ENCODE peak calls at places on chromosomes 7 and 10, in five cellular contexts. J is K562, Z is HepG2, N is GM12878, X is SK-N-SH. V is an unnamed sample.
A peak's percentile ranks its signal among the peaks of the same experiment; 100 is the strongest.

GRCh38 chr10:129161184-129161583 is 305.9 kb upstream of the MGMT start:
- DNase-seq in J (no peak), Z (no peak), N (no peak), X (no peak), V (no peak)

GRCh38 chr7:36625247-36625646 is 99.0 kb downstream of the AOAH start:
- DNase-seq in J (no peak), Z (no peak), N (no peak), X (no peak), V (no peak)

GRCh38 chr7:29394321-29394720 is 169.3 kb upstream of the PRR15 start:
- DNase-seq in J (no peak), Z (no peak), N (no peak), X (no peak), V (no peak)

GRCh38 chr7:102396710-102397019 is 502 bp downstream of the PRKRIP1 start:
- DNase-seq in J (no peak), Z (no peak), N (no peak), X (peak; percentile 35), V (no peak)

GRCh38 chr10:88071814-88072380 is 208.5 kb downstream of the PTEN start:
- DNase-seq in J (no peak), Z (no peak), N (no peak), X (no peak), V (no peak)

GRCh38 chr10:5234106-5234877 is 37.7 kb downstream of the AKR1C4 start:
- DNase-seq in J (no peak), Z (peak; percentile 91), N (no peak), X (no peak), V (no peak)

GRCh38 chr7:158275711-158276413 is 311.8 kb downstream of the PTPRN2 start:
- DNase-seq in J (no peak), Z (no peak), N (no peak), X (no peak), V (no peak)

GRCh38 chr10:29908977-29909376 is 150.4 kb downstream of the JCAD start:
- DNase-seq in J (no peak), Z (no peak), N (no peak), X (no peak), V (no peak)

GRCh38 chr7:116500071-116500853 is 724 bp downstream of the CAV2 start:
- DNase-seq in J (peak; percentile 55), Z (no peak), N (no peak), X (peak; percentile 19), V (peak; percentile 9)

GRCh38 chr10:6109444-6109775 is 20.6 kb downstream of the RBM17 start:
- DNase-seq in J (no peak), Z (no peak), N (no peak), X (no peak), V (no peak)

GRCh38 chr7:78398576-78398975 is 600.0 kb downstream of the PHTF2 start:
- DNase-seq in J (no peak), Z (no peak), N (no peak), X (no peak), V (no peak)

GRCh38 chr7:7962851-7963250 is 5.7 kb upstream of the GLCCI1 start:
- DNase-seq in J (no peak), Z (no peak), N (no peak), X (no peak), V (no peak)

GRCh38 chr10:63711361-63711760 is 190.2 kb downstream of the REEP3 start:
- DNase-seq in J (no peak), Z (no peak), N (no peak), X (no peak), V (no peak)

GRCh38 chr10:86265877-86266259 is 100.7 kb downstream of the GRID1 start:
- DNase-seq in J (no peak), Z (no peak), N (no peak), X (no peak), V (no peak)

GRCh38 chr10:6145414-6145978 is 56.7 kb downstream of the RBM17 start:
- DNase-seq in J (no peak), Z (no peak), N (no peak), X (peak; percentile 73), V (no peak)

GRCh38 chr10:11160982-11161554 is 143.4 kb downstream of the CELF2 start:
- DNase-seq in J (no peak), Z (no peak), N (no peak), X (no peak), V (no peak)

GRCh38 chr7:34211003-34211402 is 305.7 kb downstream of the BMPER start:
- DNase-seq in J (no peak), Z (no peak), N (no peak), X (no peak), V (no peak)

GRCh38 chr10:118939216-118940007 is 90.1 kb upstream of the NANOS1 start:
- DNase-seq in J (no peak), Z (no peak), N (no peak), X (no peak), V (no peak)

GRCh38 chr7:101564778-101565211 is 64.3 kb downstream of the MYL10 start:
- DNase-seq in J (peak; percentile 8), Z (peak; percentile 15), N (no peak), X (peak; percentile 72), V (no peak)

GRCh38 chr7:34361663-34362250 is 296.3 kb upstream of the NPSR1 start:
- DNase-seq in J (no peak), Z (no peak), N (no peak), X (no peak), V (no peak)

GRCh38 chr10:103551619-103552602 is 58.4 kb downstream of the NEURL1 start:
- DNase-seq in J (no peak), Z (no peak), N (no peak), X (peak; percentile 66), V (no peak)

GRCh38 chr10:44258460-44259089 is 126.3 kb downstream of the CXCL12 start:
- DNase-seq in J (no peak), Z (no peak), N (no peak), X (no peak), V (no peak)

GRCh38 chr10:114859227-114859626 is 37.6 kb downstream of the FHIP2A start:
- DNase-seq in J (no peak), Z (no peak), N (no peak), X (no peak), V (no peak)

GRCh38 chr7:12685550-12685949 is 1.9 kb upstream of the ARL4A start:
- DNase-seq in J (no peak), Z (no peak), N (no peak), X (peak; percentile 27), V (peak; percentile 7)

GRCh38 chr7:74083117-74083876 is at the start of gene LIMK1:
- DNase-seq in J (peak; percentile 99), Z (peak; percentile 62), N (no peak), X (peak; percentile 100), V (peak; percentile 95)

GRCh38 chr7:66423729-66424128 is 205.0 kb upstream of the KCTD7 start:
- DNase-seq in J (no peak), Z (no peak), N (no peak), X (no peak), V (no peak)

GRCh38 chr7:76998263-76998666 is 33.9 kb downstream of the SPDYE17 start:
- DNase-seq in J (peak; percentile 8), Z (no peak), N (no peak), X (peak; percentile 32), V (peak; percentile 3)

GRCh38 chr10:101367569-101368453 is 13.8 kb downstream of the BTRC start:
- DNase-seq in J (peak; percentile 28), Z (no peak), N (no peak), X (no peak), V (no peak)

GRCh38 chr7:117612637-117613036 is 132.8 kb downstream of the CFTR start:
- DNase-seq in J (no peak), Z (no peak), N (no peak), X (no peak), V (no peak)

GRCh38 chr10:88244781-88245350 is 338.3 kb downstream of the RNLS start:
- DNase-seq in J (no peak), Z (no peak), N (no peak), X (no peak), V (no peak)

GRCh38 chr7:607938-608337 is 88.3 kb upstream of the PDGFA start:
- DNase-seq in J (no peak), Z (no peak), N (no peak), X (no peak), V (no peak)

GRCh38 chr7:146961617-146962016 is 845.0 kb downstream of the CNTNAP2 start:
- DNase-seq in J (no peak), Z (no peak), N (no peak), X (no peak), V (peak; percentile 16)

GRCh38 chr10:79292789-79293746 is 54.2 kb upstream of the PPIF start:
- DNase-seq in J (peak; percentile 88), Z (peak; percentile 18), N (no peak), X (peak; percentile 85), V (peak; percentile 75)

GRCh38 chr7:92834661-92835139 is 1.7 kb downstream of the CDK6 start:
- DNase-seq in J (peak; percentile 33), Z (no peak), N (no peak), X (peak; percentile 62), V (peak; percentile 12)

GRCh38 chr10:92751827-92752226 is 62.1 kb downstream of the HHEX start:
- DNase-seq in J (no peak), Z (no peak), N (no peak), X (no peak), V (no peak)
- TF ChIP-seq FOXM1 in J (no peak), Z (no peak), N (no peak), X (no peak), V (no peak)

GRCh38 chr7:17680943-17681351 is 259.3 kb downstream of the SNX13 start:
- DNase-seq in J (no peak), Z (peak; percentile 11), N (no peak), X (no peak), V (no peak)

GRCh38 chr7:17682586-17682985 is 257.7 kb downstream of the SNX13 start:
- DNase-seq in J (no peak), Z (no peak), N (no peak), X (no peak), V (no peak)

GRCh38 chr7:17679427-17679826 is 260.9 kb downstream of the SNX13 start:
- DNase-seq in J (no peak), Z (no peak), N (no peak), X (no peak), V (no peak)

GRCh38 chr7:17680026-17680425 is 260.3 kb downstream of the SNX13 start:
- DNase-seq in J (no peak), Z (no peak), N (no peak), X (no peak), V (no peak)

GRCh38 chr7:17681965-17682364 is 258.3 kb downstream of the SNX13 start:
- DNase-seq in J (no peak), Z (no peak), N (no peak), X (no peak), V (no peak)
- TF ChIP-seq FOXM1 in J (no peak), Z (no peak), N (no peak), X (no peak), V (no peak)

GRCh38 chr7:151872531-151873401 is 4.1 kb downstream of the PRKAG2 start:
- DNase-seq in J (no peak), Z (no peak), N (no peak), X (no peak), V (no peak)
- TF ChIP-seq FOXM1 in J (no peak), Z (no peak), N (no peak), X (no peak), V (no peak)

GRCh38 chr7:98828368-98828767 is 41.4 kb downstream of the TMEM130 start:
- DNase-seq in J (no peak), Z (no peak), N (no peak), X (no peak), V (no peak)

GRCh38 chr7:98833022-98833421 is 36.8 kb downstream of the TMEM130 start:
- DNase-seq in J (no peak), Z (no peak), N (no peak), X (no peak), V (no peak)

GRCh38 chr7:98830972-98831548 is 38.8 kb downstream of the TMEM130 start:
- DNase-seq in J (no peak), Z (no peak), N (no peak), X (no peak), V (no peak)

GRCh38 chr7:98834949-98835348 is 34.9 kb downstream of the TMEM130 start:
- DNase-seq in J (no peak), Z (no peak), N (no peak), X (no peak), V (no peak)

GRCh38 chr7:98831641-98832221 is 38.1 kb downstream of the TMEM130 start:
- DNase-seq in J (peak; percentile 59), Z (peak; percentile 21), N (no peak), X (peak; percentile 69), V (peak; percentile 62)
- TF ChIP-seq FOXM1 in J (no peak), Z (no peak), N (no peak), X (no peak), V (no peak)